ENCODE peak calls at places on chromosomes 13 and 19, in four cellular contexts. Y is transverse colon, J is IMR-90, T is AG09309. G is an unnamed sample.

GRCh38 chr13:87172166-87172825 is 498.9 kb upstream of the SLITRK5 start:
- DNase-seq in Y (no peak), J (no peak), T (no peak), G (no peak)

GRCh38 chr19:30312582-30313352 is 59.4 kb upstream of the ZNF536 start:
- DNase-seq in Y (no peak), J (no peak), T (no peak), G (no peak)

GRCh38 chr13:35988648-35989081 is 142.5 kb downstream of the DCLK1 start:
- DNase-seq in Y (no peak), J (no peak), T (peak), G (peak)

GRCh38 chr13:113122571-113123225 is at the start of gene F10:
- DNase-seq in Y (peak), J (peak), T (peak), G (no peak)

GRCh38 chr19:50328257-50329145 is 676 bp downstream of the KCNC3 start:
- DNase-seq in Y (no peak), J (no peak), T (no peak), G (no peak)

GRCh38 chr13:61084983-61085382 is 330.7 kb downstream of the PCDH20 start:
- DNase-seq in Y (no peak), J (peak), T (no peak), G (no peak)

GRCh38 chr13:23506821-23507210 is 63.4 kb upstream of the TNFRSF19 start:
- DNase-seq in Y (no peak), J (peak), T (no peak), G (no peak)

GRCh38 chr19:3671680-3672574 is 28.3 kb downstream of the PIP5K1C start:
- DNase-seq in Y (no peak), J (peak), T (no peak), G (no peak)

GRCh38 chr19:12940897-12941296 is 2.5 kb downstream of the CALR start:
- DNase-seq in Y (no peak), J (no peak), T (no peak), G (no peak)

GRCh38 chr13:42836930-42837329 is 55.5 kb downstream of the FAM216B start:
- DNase-seq in Y (peak), J (peak), T (no peak), G (peak)

GRCh38 chr13:24220086-24220703 is 59.7 kb downstream of the SPATA13 start:
- DNase-seq in Y (peak), J (peak), T (peak), G (peak)

GRCh38 chr19:40512473-40513344 is 45.9 kb downstream of the SPTBN4 start:
- DNase-seq in Y (no peak), J (peak), T (no peak), G (no peak)

GRCh38 chr19:18895038-18895827 is 725 bp downstream of the CERS1 start:
- DNase-seq in Y (peak), J (no peak), T (no peak), G (peak)

GRCh38 chr13:29039212-29039611 is 219.1 kb downstream of the MTUS2 start:
- DNase-seq in Y (no peak), J (no peak), T (no peak), G (no peak)

GRCh38 chr13:79557666-79558065 is 76.7 kb downstream of the NDFIP2 start:
- DNase-seq in Y (no peak), J (no peak), T (no peak), G (no peak)

GRCh38 chr13:24747248-24748151 is 16.5 kb upstream of the RNF17 start:
- DNase-seq in Y (peak), J (no peak), T (no peak), G (no peak)

GRCh38 chr13:86572115-86572514 is 772.9 kb upstream of the SLITRK6 start:
- DNase-seq in Y (no peak), J (peak), T (no peak), G (peak)

GRCh38 chr13:20565120-20565736 is 1.7 kb upstream of the IFT88 start:
- DNase-seq in Y (no peak), J (no peak), T (no peak), G (no peak)

GRCh38 chr19:4431808-4432674 is 25.6 kb downstream of the UBXN6 start:
- DNase-seq in Y (no peak), J (no peak), T (no peak), G (no peak)

GRCh38 chr13:113337556-113337955 is 26.4 kb downstream of the GRTP1 start:
- DNase-seq in Y (no peak), J (no peak), T (no peak), G (no peak)

GRCh38 chr19:12779162-12779993 is 4.0 kb upstream of the HOOK2 start:
- DNase-seq in Y (peak), J (peak), T (no peak), G (peak)

GRCh38 chr19:342128-342455 is 2.5 kb downstream of the MIER2 start:
- DNase-seq in Y (no peak), J (no peak), T (no peak), G (no peak)

GRCh38 chr13:99984463-99985242 is 3.1 kb downstream of the ZIC2 start:
- DNase-seq in Y (no peak), J (no peak), T (no peak), G (no peak)

GRCh38 chr13:30727491-30728350 is 7.6 kb upstream of the ALOX5AP start:
- DNase-seq in Y (no peak), J (no peak), T (no peak), G (no peak)

GRCh38 chr13:47499358-47500150 is 501.5 kb downstream of the SUCLA2 start:
- DNase-seq in Y (no peak), J (peak), T (peak), G (peak)

GRCh38 chr13:106471957-106472543 is 63.4 kb downstream of the EFNB2 start:
- DNase-seq in Y (peak), J (peak), T (peak), G (peak)

GRCh38 chr19:1247747-1248453 is 483 bp upstream of the MIDN start:
- DNase-seq in Y (peak), J (peak), T (no peak), G (peak)

GRCh38 chr19:36573948-36574726 is 1.0 kb upstream of the ZNF529 start:
- DNase-seq in Y (peak), J (peak), T (no peak), G (peak)

GRCh38 chr19:47707135-47707925 is 5.9 kb upstream of the EHD2 start:
- DNase-seq in Y (peak), J (peak), T (no peak), G (peak)

GRCh38 chr13:31775686-31776085 is 36.4 kb downstream of the RXFP2 start:
- DNase-seq in Y (no peak), J (no peak), T (no peak), G (no peak)

GRCh38 chr19:1401138-1401888 is at the start of gene GAMT:
- DNase-seq in Y (peak), J (no peak), T (no peak), G (no peak)

GRCh38 chr19:35006342-35006998 is 6.3 kb downstream of the GRAMD1A start:
- DNase-seq in Y (peak), J (peak), T (no peak), G (peak)

GRCh38 chr19:9431475-9431874 is 3.9 kb downstream of the ZNF266 start:
- DNase-seq in Y (no peak), J (peak), T (no peak), G (peak)
- TF ChIP-seq CTCF in Y (peak), J (peak), T (peak), G (no peak)

GRCh38 chr19:14097532-14098151 is 7.1 kb upstream of the SAMD1 start:
- DNase-seq in Y (no peak), J (no peak), T (no peak), G (no peak)
- TF ChIP-seq CTCF in Y (no peak), J (peak), T (peak), G (no peak)

GRCh38 chr13:40992678-40993077 is 26.4 kb downstream of the ELF1 start:
- DNase-seq in Y (no peak), J (no peak), T (no peak), G (no peak)
- TF ChIP-seq CTCF in Y (no peak), J (no peak), T (no peak), G (peak)

DNA sequence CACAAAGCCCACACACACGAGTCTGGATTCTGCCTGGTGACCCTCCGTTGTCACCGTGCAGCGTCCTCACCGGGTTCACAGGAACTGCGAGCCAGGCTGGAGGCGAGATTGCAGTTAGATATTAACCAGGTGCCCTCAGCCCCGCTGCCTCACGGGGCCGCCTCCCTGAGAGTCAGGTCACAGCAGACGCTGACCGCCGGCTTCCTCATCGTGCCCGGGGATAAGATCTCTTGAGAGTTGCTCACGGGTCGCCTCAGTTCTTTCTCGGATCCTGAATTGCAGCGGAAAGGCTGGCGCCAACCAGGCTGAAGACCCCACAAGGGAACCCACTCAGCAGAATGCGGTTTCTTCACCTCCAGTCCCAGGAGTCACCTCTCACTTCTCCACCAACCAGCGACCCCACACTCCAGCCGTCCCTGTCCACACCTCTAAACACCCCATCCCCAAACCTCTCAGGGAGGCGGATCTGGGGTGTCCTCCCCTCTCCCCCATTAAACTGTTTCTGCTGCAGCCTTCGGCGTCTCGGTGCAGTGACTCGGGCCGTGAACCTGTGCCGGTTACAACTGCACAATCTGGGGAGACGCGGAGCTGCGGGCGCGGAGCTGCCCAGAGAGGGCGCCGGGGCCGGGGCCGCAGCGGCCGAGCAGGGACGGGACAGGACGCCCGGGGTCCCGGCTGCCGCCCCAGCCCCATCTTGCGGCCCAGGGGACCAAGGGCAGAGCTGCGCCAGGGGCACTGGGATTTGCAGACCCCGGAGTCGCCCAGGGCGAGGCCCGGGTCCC is 591 bp downstream of the ZNF823 start:
- DNase-seq in Y (peak), J (peak), T (no peak), G (peak)
- TF ChIP-seq CTCF in Y (no peak), J (peak), T (no peak), G (no peak)

GRCh38 chr19:16804176-16804575 is 25.0 kb upstream of the SIN3B start:
- DNase-seq in Y (no peak), J (no peak), T (no peak), G (no peak)
- TF ChIP-seq CTCF in Y (no peak), J (no peak), T (no peak), G (no peak)

DNA sequence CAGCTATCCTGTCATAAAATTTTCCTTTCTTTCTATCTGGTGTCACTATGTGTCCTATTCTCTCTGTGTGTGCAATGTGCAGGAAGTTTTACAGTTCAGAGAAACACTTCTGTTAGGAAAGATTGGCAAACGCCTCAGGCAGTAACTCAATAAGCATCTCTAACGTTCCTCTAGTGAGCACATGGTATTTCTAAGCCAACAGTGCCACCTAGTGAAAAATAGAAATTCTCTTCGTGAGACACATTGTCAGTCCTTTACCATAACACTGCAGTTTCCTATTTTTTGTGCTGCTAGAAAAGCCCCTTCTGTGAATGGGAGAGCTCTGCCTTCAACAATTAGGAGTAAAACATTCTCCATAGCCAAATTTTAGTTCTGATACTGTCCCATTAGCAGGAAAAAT is 50.7 kb downstream of the ZNF723 start:
- DNase-seq in Y (no peak), J (peak), T (no peak), G (peak)
- TF ChIP-seq CTCF in Y (no peak), J (peak), T (no peak), G (peak)

DNA sequence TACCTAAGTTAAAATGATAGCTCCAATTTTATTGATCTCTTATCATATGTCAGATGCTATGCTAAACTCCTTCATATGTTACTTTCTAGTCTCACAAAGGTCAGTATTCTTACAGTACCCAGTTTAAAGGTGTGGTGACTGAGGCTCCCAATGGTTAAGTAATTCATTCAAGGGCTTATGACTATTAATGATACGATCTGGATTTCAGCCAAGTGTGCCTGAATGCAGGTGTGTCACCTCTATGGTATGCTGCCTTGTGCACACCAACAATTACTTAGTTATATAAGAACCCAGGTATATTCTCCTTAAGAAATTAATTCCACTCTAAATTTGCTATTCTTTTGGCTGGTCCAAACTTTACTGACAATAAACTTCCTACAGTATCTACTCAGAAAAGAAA is 84.6 kb upstream of the TRPC4 start:
- DNase-seq in Y (no peak), J (no peak), T (no peak), G (peak)
- TF ChIP-seq CTCF in Y (no peak), J (no peak), T (no peak), G (no peak)

GRCh38 chr19:28332886-28333285 is 880.1 kb downstream of the UQCRFS1 start:
- DNase-seq in Y (no peak), J (no peak), T (no peak), G (no peak)

GRCh38 chr19:28332351-28332750 is 880.6 kb downstream of the UQCRFS1 start:
- DNase-seq in Y (no peak), J (no peak), T (no peak), G (no peak)

GRCh38 chr19:28331596-28331995 is 881.4 kb downstream of the UQCRFS1 start:
- DNase-seq in Y (no peak), J (no peak), T (no peak), G (no peak)

GRCh38 chr19:28334419-28334818 is 878.5 kb downstream of the UQCRFS1 start:
- DNase-seq in Y (no peak), J (no peak), T (no peak), G (no peak)

GRCh38 chr19:28333909-28334308 is 879.0 kb downstream of the UQCRFS1 start:
- DNase-seq in Y (no peak), J (no peak), T (no peak), G (no peak)
- TF ChIP-seq CTCF in Y (no peak), J (no peak), T (no peak), G (no peak)

GRCh38 chr19:16067205-16067938 is 8.9 kb upstream of the TPM4 start:
- DNase-seq in Y (peak), J (peak), T (peak), G (peak)

GRCh38 chr19:16068696-16069259 is 7.5 kb upstream of the TPM4 start:
- DNase-seq in Y (no peak), J (no peak), T (no peak), G (no peak)

GRCh38 chr19:16064209-16064889 is 11.9 kb upstream of the TPM4 start:
- DNase-seq in Y (peak), J (no peak), T (no peak), G (no peak)

GRCh38 chr19:16069813-16070365 is 6.4 kb upstream of the TPM4 start:
- DNase-seq in Y (peak), J (no peak), T (no peak), G (no peak)

GRCh38 chr19:16066611-16067104 is 9.6 kb upstream of the TPM4 start:
- DNase-seq in Y (peak), J (peak), T (no peak), G (peak)
- TF ChIP-seq CTCF in Y (peak), J (peak), T (peak), G (no peak)

DNA sequence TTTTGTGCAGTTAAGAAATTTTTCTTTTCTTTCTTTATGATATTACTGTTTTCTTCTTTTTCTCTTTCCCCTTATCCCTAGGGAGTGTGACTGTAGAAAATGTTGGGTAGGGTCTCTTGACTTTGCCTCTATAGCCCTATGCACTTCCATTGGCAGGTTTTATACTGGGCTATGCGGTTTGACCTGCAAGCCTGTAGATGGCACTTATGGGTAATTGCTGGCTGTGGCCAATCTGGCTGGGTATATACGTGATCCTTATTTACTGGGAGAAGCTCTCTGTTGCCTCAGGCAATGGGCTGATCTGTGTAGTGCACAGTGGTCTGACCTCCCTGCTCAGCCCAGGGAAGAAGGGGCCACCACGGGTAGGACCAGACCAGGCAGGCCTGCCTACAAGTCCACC is 78.8 kb downstream of the RAP2A start:
- DNase-seq in Y (no peak), J (no peak), T (no peak), G (no peak)
- TF ChIP-seq CTCF in Y (no peak), J (peak), T (no peak), G (no peak)